ENCODE peak calls at places on chromosomes 16 and 17, in five cellular contexts. Q is NT2/D1, G is K562, S is suprapubic skin, M is heart left ventricle. J is an unnamed sample.
A peak's percentile ranks its signal among the peaks of the same experiment; 100 is the strongest.

GRCh38 chr17:54754560-54754959 is 146.1 kb upstream of the TOM1L1 start:
- DNase-seq in Q (peak; percentile 11), S (no peak), G (peak; percentile 47), M (no peak), J (no peak)

GRCh38 chr16:73226675-73227074 is 178.7 kb upstream of the ZFHX3 start:
- DNase-seq in Q (no peak), S (no peak), M (no peak), G (peak; percentile 3), J (no peak)

GRCh38 chr17:79322216-79323123 is 247.8 kb downstream of the ENGASE start:
- DNase-seq in G (no peak), S (no peak), M (peak; percentile 36), Q (no peak), J (no peak)

GRCh38 chr17:18157354-18157985 is 26.2 kb upstream of the ALKBH5 start:
- DNase-seq in M (no peak), S (no peak), G (no peak), Q (no peak), J (no peak)

GRCh38 chr17:29560306-29560705 is 6.5 kb downstream of the ABHD15 start:
- DNase-seq in M (no peak), Q (no peak), S (no peak), G (no peak), J (no peak)

GRCh38 chr17:22694362-22695227 is 1002.3 kb downstream of the KCNJ18 start:
- DNase-seq in M (no peak), G (peak; percentile 56), S (no peak), Q (peak; percentile 18), J (no peak)

GRCh38 chr17:48093341-48094045 is 7.8 kb downstream of the CBX1 start:
- DNase-seq in Q (no peak), G (no peak), S (no peak), M (no peak), J (no peak)

GRCh38 chr16:56653218-56653617 is 1.5 kb downstream of the MT1B start:
- DNase-seq in S (no peak), G (no peak), Q (no peak), M (no peak), J (no peak)

GRCh38 chr17:68054296-68054900 is 18.9 kb downstream of the KPNA2 start:
- DNase-seq in M (no peak), Q (no peak), S (peak; percentile 64), G (no peak), J (no peak)

GRCh38 chr17:66948061-66948750 is 16.3 kb upstream of the CACNG4 start:
- DNase-seq in M (no peak), Q (no peak), S (no peak), G (no peak), J (no peak)

GRCh38 chr17:35259001-35259400 is 16.1 kb downstream of the SLFN5 start:
- DNase-seq in Q (no peak), G (no peak), M (no peak), S (no peak), J (no peak)

GRCh38 chr17:35255316-35255715 is 12.4 kb downstream of the SLFN5 start:
- DNase-seq in Q (no peak), M (no peak), S (no peak), G (no peak), J (no peak)

GRCh38 chr17:35257080-35257701 is 14.3 kb downstream of the SLFN5 start:
- DNase-seq in Q (no peak), S (no peak), M (no peak), G (no peak), J (no peak)

GRCh38 chr17:35254107-35254802 is 11.4 kb downstream of the SLFN5 start:
- DNase-seq in Q (no peak), G (no peak), M (no peak), S (no peak), J (no peak)

DNA sequence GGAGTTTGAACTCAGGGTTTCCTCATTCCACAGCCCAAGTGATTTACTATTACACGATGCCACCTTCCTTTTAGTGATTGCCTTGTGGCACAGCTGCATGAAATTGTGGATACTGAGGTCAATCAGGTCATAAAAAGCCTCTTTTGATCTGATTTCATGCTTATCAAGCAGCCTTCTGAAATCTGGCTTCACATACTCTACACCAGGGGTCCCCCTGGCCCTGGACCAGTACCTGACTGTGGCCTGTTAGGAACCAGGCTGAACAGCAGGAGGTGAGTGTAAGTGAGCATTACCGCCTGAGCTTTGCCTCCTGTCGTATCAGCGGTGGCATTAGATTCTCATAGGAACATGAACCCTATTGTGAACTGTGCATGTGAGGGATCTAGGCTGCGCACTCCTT is 13.8 kb downstream of the SLFN5 start:
- DNase-seq in G (no peak), M (no peak), Q (no peak), S (no peak), J (no peak)
- H3K27me3 ChIP-seq in G (peaks cover 5% of the 10 kb centered on the region), M (no peaks in the 10 kb centered on the region), Q (no peaks in the 10 kb centered on the region), S (no peaks in the 10 kb centered on the region), J (no peaks in the 10 kb centered on the region)

GRCh38 chr16:65406933-65407332 is 285.1 kb upstream of the CDH11 start:
- DNase-seq in S (no peak), Q (no peak), M (no peak), G (no peak), J (no peak)
- H3K27me3 ChIP-seq in S (no peaks in the 10 kb centered on the region), Q (no peaks in the 10 kb centered on the region), M (no peaks in the 10 kb centered on the region), G (no peaks in the 10 kb centered on the region), J (no peaks in the 10 kb centered on the region)

DNA sequence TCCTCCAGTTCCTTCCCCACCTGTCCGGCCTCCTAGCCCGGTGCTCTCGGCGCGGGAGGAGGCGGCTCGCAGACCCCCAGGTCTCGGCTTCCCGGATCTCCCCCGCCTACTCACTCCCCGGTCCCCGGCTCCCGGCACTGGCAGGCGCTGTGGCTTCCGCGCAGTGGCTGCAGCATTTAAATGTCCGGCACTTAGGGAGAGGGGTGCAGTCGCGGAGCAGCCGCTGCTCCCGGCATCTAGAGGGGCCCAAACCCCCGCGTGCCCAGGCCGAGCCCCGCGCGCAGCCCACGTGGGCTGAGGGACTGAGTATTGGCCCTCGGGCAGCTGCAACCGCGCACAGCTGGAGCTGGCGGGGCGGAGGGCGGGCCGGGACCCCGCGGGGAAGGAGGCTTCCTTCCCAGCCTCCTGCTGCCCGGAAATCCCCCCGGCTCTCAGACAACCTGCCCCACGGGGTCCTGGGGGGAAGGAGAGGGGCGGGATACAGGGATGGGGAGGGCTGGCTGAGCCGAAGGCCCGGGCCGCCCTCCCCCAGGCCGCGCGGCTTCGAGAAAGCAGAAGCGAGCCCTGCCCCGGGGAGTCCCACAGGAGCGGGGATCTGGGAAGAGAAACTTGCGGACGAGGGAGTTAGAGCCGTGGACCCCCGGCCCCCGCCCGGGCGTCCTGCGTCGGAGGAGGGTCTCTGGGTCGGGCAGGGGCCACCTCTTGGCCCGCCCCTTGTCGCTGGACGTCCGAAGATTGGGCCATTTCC is 429 bp upstream of the MMP25 start:
- DNase-seq in S (no peak), M (peak; percentile 70), Q (no peak), G (no peak), J (no peak)
- H3K27me3 ChIP-seq in S (peaks cover 82% of the 10 kb centered on the region), M (peaks cover 50% of the 10 kb centered on the region), Q (peaks cover 66% of the 10 kb centered on the region), G (peaks cover 21% of the 10 kb centered on the region), J (no peaks in the 10 kb centered on the region)

DNA sequence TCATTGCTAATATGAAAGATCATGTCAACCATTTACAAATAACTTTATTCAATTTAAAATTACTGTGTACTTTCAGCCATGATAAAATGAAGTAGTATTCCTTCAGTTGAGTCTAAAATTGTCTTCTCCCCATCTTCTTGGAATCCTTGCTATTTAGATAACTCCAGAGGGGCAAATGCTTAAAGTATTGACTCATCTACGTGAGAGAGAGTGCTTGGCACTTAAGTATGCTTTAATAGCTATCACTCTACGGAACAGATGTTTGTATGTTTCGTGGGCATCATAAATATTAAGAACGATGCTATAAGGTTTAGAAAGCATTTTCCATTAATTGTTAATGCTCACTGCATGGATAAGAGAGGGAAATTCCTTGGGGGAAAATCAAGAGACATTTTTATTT is 69.3 kb upstream of the MED13 start:
- DNase-seq in Q (no peak), G (no peak), S (no peak), M (no peak), J (no peak)
- H3K27me3 ChIP-seq in Q (no peaks in the 10 kb centered on the region), G (no peaks in the 10 kb centered on the region), S (peaks cover 29% of the 10 kb centered on the region), M (peaks cover 15% of the 10 kb centered on the region), J (no peaks in the 10 kb centered on the region)

DNA sequence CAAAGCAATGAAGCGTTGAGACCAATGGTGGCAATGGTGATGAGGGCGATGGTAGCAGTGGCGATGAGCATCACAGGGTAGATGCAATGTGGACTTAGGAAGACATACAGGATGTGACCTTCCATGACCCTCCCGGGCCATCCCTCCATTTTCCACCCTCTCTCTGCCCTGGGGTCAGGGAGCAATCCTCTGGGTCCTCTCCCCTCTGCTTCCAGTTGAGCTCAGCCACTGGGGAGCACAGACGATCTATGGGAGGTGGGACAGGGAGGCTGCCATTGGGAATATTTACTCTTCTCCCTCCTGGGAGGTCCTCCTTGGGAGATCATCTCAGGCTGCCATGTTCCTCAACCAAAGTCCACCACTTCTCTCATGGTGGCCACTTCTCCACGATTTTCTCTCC is 260.7 kb upstream of the FOXF1 start:
- DNase-seq in G (no peak), M (no peak), S (no peak), Q (no peak), J (no peak)
- H3K27me3 ChIP-seq in G (peaks cover 4% of the 10 kb centered on the region), M (no peaks in the 10 kb centered on the region), S (peaks cover 48% of the 10 kb centered on the region), Q (peaks cover 4% of the 10 kb centered on the region), J (no peaks in the 10 kb centered on the region)

DNA sequence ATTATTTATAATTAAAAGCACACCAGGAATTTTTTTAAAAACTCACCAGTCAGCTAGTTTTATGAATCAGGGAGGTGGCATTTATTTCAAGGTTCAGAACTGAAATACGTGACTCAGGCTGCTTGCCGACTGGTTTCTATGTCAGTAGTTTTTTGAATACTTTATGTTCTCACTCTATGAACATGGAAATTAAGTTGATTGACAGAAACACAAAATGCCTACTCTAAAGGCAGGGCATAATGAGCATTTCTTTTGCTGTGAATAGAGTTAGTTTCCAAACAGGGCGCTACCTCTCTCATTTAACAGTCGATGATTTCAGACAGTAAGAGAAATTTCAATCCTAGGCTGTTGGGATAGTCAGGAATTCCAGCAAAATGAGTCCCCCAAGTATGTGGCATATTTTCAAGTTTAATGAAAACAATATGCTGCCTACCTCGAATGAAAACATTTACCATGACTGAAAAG is 6.7 kb downstream of the HS3ST3B1 start:
- DNase-seq in Q (no peak), M (no peak), G (peak; percentile 33), S (no peak), J (no peak)
- H3K27me3 ChIP-seq in Q (peaks cover 41% of the 10 kb centered on the region), M (peaks cover 21% of the 10 kb centered on the region), G (no peaks in the 10 kb centered on the region), S (peaks cover 43% of the 10 kb centered on the region), J (peaks cover 29% of the 10 kb centered on the region)

DNA sequence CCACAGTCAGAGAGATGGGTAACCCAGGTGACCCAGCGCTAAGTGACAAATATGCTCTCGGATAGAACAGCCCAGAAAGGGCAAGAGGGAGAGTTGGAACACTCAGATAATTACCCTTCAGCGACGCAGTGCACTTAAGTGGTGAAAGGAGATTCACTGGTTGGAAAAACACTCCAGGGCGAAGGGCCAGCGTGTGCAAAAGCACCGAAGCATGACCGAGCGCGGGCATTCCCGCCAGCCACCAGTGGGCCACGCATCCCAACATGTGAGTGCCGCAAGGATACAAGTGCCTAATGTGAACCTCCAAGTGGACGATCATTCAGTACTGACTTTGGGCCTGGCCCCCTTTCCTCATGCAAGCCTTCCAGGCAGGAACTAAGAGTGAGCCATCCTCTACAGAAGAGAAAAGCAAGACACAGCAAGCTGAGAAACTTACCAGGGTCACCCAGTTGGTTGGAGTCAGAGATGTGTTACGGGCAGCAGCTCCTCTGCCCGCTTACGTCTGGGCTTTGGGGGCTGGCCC is 258.4 kb downstream of the C16orf95 start:
- DNase-seq in M (no peak), G (no peak), S (peak; percentile 37), Q (no peak), J (no peak)
- H3K27me3 ChIP-seq in M (no peaks in the 10 kb centered on the region), G (peaks cover 7% of the 10 kb centered on the region), S (peaks cover 40% of the 10 kb centered on the region), Q (peaks cover 5% of the 10 kb centered on the region), J (no peaks in the 10 kb centered on the region)